ENCODE peak calls at places on chromosomes 4 and X, in eight cellular contexts. One of them, this sample, is unnamed.

GRCh38 chr4:181957088-181957487 is 286.1 kb upstream of the TENM3 start:
- DNase-seq in cardiac fibroblast: peak
- DNase-seq in MM.1S: no peak
- DNase-seq in kidney epithelial cell: peak
- DNase-seq in fibroblast of villous mesenchyme: peak
- DNase-seq in AG04449: peak
- DNase-seq in mucosa of descending colon: no peak
- DNase-seq in WERI-Rb-1: no peak
- DNase-seq in this sample: peak

GRCh38 chr4:79528241-79528706 is 120.2 kb upstream of the GK2 start:
- DNase-seq in fibroblast of villous mesenchyme: peak
- DNase-seq in MM.1S: no peak
- DNase-seq in mucosa of descending colon: no peak
- DNase-seq in kidney epithelial cell: peak
- DNase-seq in cardiac fibroblast: peak
- DNase-seq in AG04449: no peak
- DNase-seq in WERI-Rb-1: no peak
- DNase-seq in this sample: peak

GRCh38 chr4:59553063-59553738 is 1646.9 kb upstream of the ADGRL3 start:
- DNase-seq in MM.1S: peak
- DNase-seq in cardiac fibroblast: peak
- DNase-seq in kidney epithelial cell: peak
- DNase-seq in fibroblast of villous mesenchyme: peak
- DNase-seq in WERI-Rb-1: no peak
- DNase-seq in mucosa of descending colon: no peak
- DNase-seq in AG04449: no peak
- DNase-seq in this sample: peak

GRCh38 chrX:39678914-39679313 is 418.8 kb downstream of the BCOR start:
- DNase-seq in kidney epithelial cell: no peak
- DNase-seq in MM.1S: no peak
- DNase-seq in WERI-Rb-1: no peak
- DNase-seq in mucosa of descending colon: no peak
- DNase-seq in cardiac fibroblast: no peak
- DNase-seq in fibroblast of villous mesenchyme: no peak
- DNase-seq in AG04449: no peak
- DNase-seq in this sample: no peak

GRCh38 chrX:3143043-3143799 is 102.0 kb downstream of the ARSF start:
- DNase-seq in kidney epithelial cell: no peak
- DNase-seq in AG04449: no peak
- DNase-seq in mucosa of descending colon: no peak
- DNase-seq in fibroblast of villous mesenchyme: no peak
- DNase-seq in WERI-Rb-1: no peak
- DNase-seq in MM.1S: peak
- DNase-seq in cardiac fibroblast: no peak
- DNase-seq in this sample: no peak

GRCh38 chr4:118967393-118967792 is 78.7 kb downstream of the SYNPO2 start:
- DNase-seq in AG04449: no peak
- DNase-seq in WERI-Rb-1: no peak
- DNase-seq in MM.1S: no peak
- DNase-seq in fibroblast of villous mesenchyme: peak
- DNase-seq in kidney epithelial cell: no peak
- DNase-seq in cardiac fibroblast: peak
- DNase-seq in mucosa of descending colon: no peak
- DNase-seq in this sample: peak

GRCh38 chr4:89293299-89293698 is 14.3 kb downstream of the GPRIN3 start:
- DNase-seq in AG04449: no peak
- DNase-seq in mucosa of descending colon: no peak
- DNase-seq in cardiac fibroblast: no peak
- DNase-seq in kidney epithelial cell: no peak
- DNase-seq in WERI-Rb-1: no peak
- DNase-seq in MM.1S: peak
- DNase-seq in fibroblast of villous mesenchyme: no peak
- DNase-seq in this sample: no peak

GRCh38 chrX:112731793-112732192 is 52.1 kb upstream of the LHFPL1 start:
- DNase-seq in cardiac fibroblast: peak
- DNase-seq in MM.1S: peak
- DNase-seq in mucosa of descending colon: no peak
- DNase-seq in AG04449: no peak
- DNase-seq in fibroblast of villous mesenchyme: peak
- DNase-seq in WERI-Rb-1: no peak
- DNase-seq in kidney epithelial cell: no peak
- DNase-seq in this sample: peak

GRCh38 chrX:1606476-1606875 is 8.4 kb upstream of the ASMT start:
- DNase-seq in WERI-Rb-1: no peak
- DNase-seq in mucosa of descending colon: no peak
- DNase-seq in AG04449: no peak
- DNase-seq in fibroblast of villous mesenchyme: no peak
- DNase-seq in cardiac fibroblast: no peak
- DNase-seq in kidney epithelial cell: no peak
- DNase-seq in MM.1S: no peak
- DNase-seq in this sample: no peak

GRCh38 chrX:150202641-150203248 is 160.4 kb upstream of the MAMLD1 start:
- DNase-seq in WERI-Rb-1: no peak
- DNase-seq in MM.1S: no peak
- DNase-seq in mucosa of descending colon: no peak
- DNase-seq in kidney epithelial cell: no peak
- DNase-seq in fibroblast of villous mesenchyme: peak
- DNase-seq in AG04449: no peak
- DNase-seq in cardiac fibroblast: peak
- DNase-seq in this sample: peak

GRCh38 chrX:48890296-48890925 is 7.2 kb downstream of the TIMM17B start:
- DNase-seq in AG04449: no peak
- DNase-seq in MM.1S: no peak
- DNase-seq in WERI-Rb-1: peak
- DNase-seq in kidney epithelial cell: no peak
- DNase-seq in cardiac fibroblast: no peak
- DNase-seq in mucosa of descending colon: no peak
- DNase-seq in fibroblast of villous mesenchyme: no peak
- DNase-seq in this sample: no peak

GRCh38 chr4:58192217-58192616 is 1082.0 kb upstream of the IGFBP7 start:
- DNase-seq in MM.1S: no peak
- DNase-seq in fibroblast of villous mesenchyme: no peak
- DNase-seq in AG04449: no peak
- DNase-seq in cardiac fibroblast: no peak
- DNase-seq in WERI-Rb-1: no peak
- DNase-seq in mucosa of descending colon: no peak
- DNase-seq in kidney epithelial cell: no peak
- DNase-seq in this sample: no peak

GRCh38 chr4:138348055-138348454 is 105.9 kb upstream of the SLC7A11 start:
- DNase-seq in mucosa of descending colon: no peak
- DNase-seq in cardiac fibroblast: peak
- DNase-seq in WERI-Rb-1: no peak
- DNase-seq in kidney epithelial cell: peak
- DNase-seq in MM.1S: no peak
- DNase-seq in fibroblast of villous mesenchyme: no peak
- DNase-seq in AG04449: no peak
- DNase-seq in this sample: no peak

GRCh38 chr4:96295143-96295763 is 455.4 kb downstream of the PDHA2 start:
- DNase-seq in fibroblast of villous mesenchyme: no peak
- DNase-seq in cardiac fibroblast: peak
- DNase-seq in mucosa of descending colon: no peak
- DNase-seq in WERI-Rb-1: no peak
- DNase-seq in AG04449: no peak
- DNase-seq in MM.1S: no peak
- DNase-seq in kidney epithelial cell: no peak
- DNase-seq in this sample: no peak

GRCh38 chr4:113060853-113061252 is 11.4 kb downstream of the ANK2 start:
- DNase-seq in MM.1S: no peak
- DNase-seq in WERI-Rb-1: no peak
- DNase-seq in kidney epithelial cell: no peak
- DNase-seq in fibroblast of villous mesenchyme: no peak
- DNase-seq in AG04449: no peak
- DNase-seq in mucosa of descending colon: no peak
- DNase-seq in cardiac fibroblast: no peak
- DNase-seq in this sample: no peak

GRCh38 chr4:78880874-78881492 is 58.3 kb downstream of the PAQR3 start:
- DNase-seq in kidney epithelial cell: no peak
- DNase-seq in MM.1S: no peak
- DNase-seq in fibroblast of villous mesenchyme: peak
- DNase-seq in mucosa of descending colon: no peak
- DNase-seq in AG04449: no peak
- DNase-seq in cardiac fibroblast: no peak
- DNase-seq in WERI-Rb-1: no peak
- DNase-seq in this sample: no peak

GRCh38 chrX:69109706-69110635 is 55.3 kb downstream of the PJA1 start:
- DNase-seq in AG04449: no peak
- DNase-seq in MM.1S: no peak
- DNase-seq in cardiac fibroblast: no peak
- DNase-seq in kidney epithelial cell: no peak
- DNase-seq in mucosa of descending colon: no peak
- DNase-seq in fibroblast of villous mesenchyme: peak
- DNase-seq in WERI-Rb-1: no peak
- DNase-seq in this sample: peak

GRCh38 chrX:42237956-42238355 is 314.6 kb upstream of the CASK start:
- DNase-seq in fibroblast of villous mesenchyme: peak
- DNase-seq in WERI-Rb-1: no peak
- DNase-seq in AG04449: no peak
- DNase-seq in MM.1S: no peak
- DNase-seq in cardiac fibroblast: no peak
- DNase-seq in kidney epithelial cell: no peak
- DNase-seq in mucosa of descending colon: no peak
- DNase-seq in this sample: peak

GRCh38 chr4:171626554-171626953 is 186.7 kb upstream of the GALNTL6 start:
- DNase-seq in cardiac fibroblast: no peak
- DNase-seq in MM.1S: no peak
- DNase-seq in fibroblast of villous mesenchyme: no peak
- DNase-seq in AG04449: no peak
- DNase-seq in mucosa of descending colon: no peak
- DNase-seq in kidney epithelial cell: no peak
- DNase-seq in WERI-Rb-1: no peak
- DNase-seq in this sample: no peak

GRCh38 chrX:47864785-47865184 is 28.1 kb downstream of the ZNF81 start:
- DNase-seq in WERI-Rb-1: no peak
- DNase-seq in MM.1S: no peak
- DNase-seq in AG04449: no peak
- DNase-seq in kidney epithelial cell: no peak
- DNase-seq in cardiac fibroblast: no peak
- DNase-seq in fibroblast of villous mesenchyme: no peak
- DNase-seq in mucosa of descending colon: no peak
- DNase-seq in this sample: no peak

GRCh38 chrX:95675011-95675410 is 1009.6 kb upstream of the DIAPH2 start:
- DNase-seq in mucosa of descending colon: no peak
- DNase-seq in WERI-Rb-1: no peak
- DNase-seq in cardiac fibroblast: no peak
- DNase-seq in fibroblast of villous mesenchyme: no peak
- DNase-seq in kidney epithelial cell: no peak
- DNase-seq in AG04449: no peak
- DNase-seq in MM.1S: no peak
- DNase-seq in this sample: no peak

GRCh38 chr4:169136330-169136729 is 126.3 kb upstream of the CBR4 start:
- DNase-seq in mucosa of descending colon: no peak
- DNase-seq in kidney epithelial cell: no peak
- DNase-seq in fibroblast of villous mesenchyme: no peak
- DNase-seq in cardiac fibroblast: no peak
- DNase-seq in AG04449: no peak
- DNase-seq in MM.1S: no peak
- DNase-seq in WERI-Rb-1: no peak
- DNase-seq in this sample: no peak
- H3K4me3 ChIP-seq in mucosa of descending colon: no peak
- H3K4me3 ChIP-seq in kidney epithelial cell: no peak
- H3K4me3 ChIP-seq in fibroblast of villous mesenchyme: no peak
- H3K4me3 ChIP-seq in cardiac fibroblast: no peak
- H3K4me3 ChIP-seq in AG04449: no peak
- H3K4me3 ChIP-seq in MM.1S: no peak
- H3K4me3 ChIP-seq in WERI-Rb-1: no peak
- H3K4me3 ChIP-seq in this sample: no peak

GRCh38 chrX:132958086-132958703 is at the start of gene HS6ST2:
- DNase-seq in AG04449: no peak
- DNase-seq in WERI-Rb-1: no peak
- DNase-seq in cardiac fibroblast: no peak
- DNase-seq in MM.1S: no peak
- DNase-seq in kidney epithelial cell: no peak
- DNase-seq in fibroblast of villous mesenchyme: no peak
- DNase-seq in mucosa of descending colon: peak
- DNase-seq in this sample: no peak
- TF ChIP-seq CTCF in AG04449: no peak
- TF ChIP-seq CTCF in WERI-Rb-1: no peak
- TF ChIP-seq CTCF in cardiac fibroblast: no peak
- TF ChIP-seq CTCF in MM.1S: no peak
- TF ChIP-seq CTCF in kidney epithelial cell: no peak
- TF ChIP-seq CTCF in fibroblast of villous mesenchyme: no peak
- TF ChIP-seq CTCF in mucosa of descending colon: no peak
- TF ChIP-seq CTCF in this sample: no peak

DNA sequence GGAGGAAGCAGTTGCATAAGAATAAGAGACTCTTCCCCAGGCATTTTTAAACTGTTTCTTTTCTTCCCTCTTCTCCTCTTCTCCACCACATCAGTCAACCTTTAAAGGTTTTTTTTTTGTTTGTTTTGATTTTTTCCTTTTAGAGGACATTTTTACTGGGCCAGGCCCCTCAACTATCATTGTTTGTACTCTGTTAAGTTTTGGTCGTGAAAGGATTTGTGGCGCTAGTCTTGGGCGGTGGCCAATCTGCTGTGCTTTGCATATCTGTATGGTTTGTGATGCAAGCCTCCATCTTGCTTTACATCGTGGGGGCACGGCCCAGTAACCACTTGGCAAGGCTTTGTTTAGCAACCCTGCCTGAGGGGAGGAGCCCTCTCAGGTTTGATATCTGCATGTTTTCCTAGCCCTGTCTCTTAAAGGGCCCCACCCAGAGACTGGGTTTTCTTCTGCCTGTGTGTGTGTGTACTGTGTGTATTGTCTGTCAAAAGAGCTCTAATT is 101.9 kb upstream of the SLITRK2 start:
- DNase-seq in cardiac fibroblast: no peak
- DNase-seq in mucosa of descending colon: no peak
- DNase-seq in kidney epithelial cell: no peak
- DNase-seq in fibroblast of villous mesenchyme: no peak
- DNase-seq in AG04449: no peak
- DNase-seq in WERI-Rb-1: no peak
- DNase-seq in MM.1S: no peak
- DNase-seq in this sample: no peak
- H3K4me3 ChIP-seq in cardiac fibroblast: no peak
- H3K4me3 ChIP-seq in mucosa of descending colon: no peak
- H3K4me3 ChIP-seq in kidney epithelial cell: no peak
- H3K4me3 ChIP-seq in fibroblast of villous mesenchyme: no peak
- H3K4me3 ChIP-seq in AG04449: no peak
- H3K4me3 ChIP-seq in WERI-Rb-1: no peak
- H3K4me3 ChIP-seq in MM.1S: no peak
- H3K4me3 ChIP-seq in this sample: no peak

GRCh38 chr4:53313510-53313909 is 52.4 kb downstream of the SCFD2 start:
- DNase-seq in AG04449: no peak
- DNase-seq in WERI-Rb-1: peak
- DNase-seq in cardiac fibroblast: peak
- DNase-seq in kidney epithelial cell: no peak
- DNase-seq in fibroblast of villous mesenchyme: no peak
- DNase-seq in mucosa of descending colon: no peak
- DNase-seq in MM.1S: no peak
- DNase-seq in this sample: peak
- TF ChIP-seq CTCF in AG04449: peak
- TF ChIP-seq CTCF in WERI-Rb-1: peak
- TF ChIP-seq CTCF in cardiac fibroblast: peak
- TF ChIP-seq CTCF in kidney epithelial cell: no peak
- TF ChIP-seq CTCF in fibroblast of villous mesenchyme: peak
- TF ChIP-seq CTCF in mucosa of descending colon: no peak
- TF ChIP-seq CTCF in MM.1S: no peak
- TF ChIP-seq CTCF in this sample: peak